ENCODE peak calls at places on chromosomes 11 and 22, in ten cellular contexts. E is SK-N-SH; X is DND-41; K is lung; D is CD8-positive, alpha-beta memory T cell; A is cardiac muscle cell; Y is left ventricle myocardium inferior; Z is kidney; H is fibroblast of lung; S is CD8-positive, alpha-beta T cell. M is an unnamed sample. For H3K36me3, the result is how much of the 10 kb centered on the place peaks cover.

GRCh38 chr22:36461665-36462474 is 19.6 kb downstream of the TXN2 start:
- DNase-seq in E (no peak), X (no peak), K (peak), D (no peak), A (peak), Y (peak), Z (peak), H (peak), S (no peak), M (no peak)

GRCh38 chr11:17164361-17165246 is 43.2 kb downstream of the PIK3C2A start:
- DNase-seq in E (no peak), X (no peak), K (no peak), D (no peak), A (no peak), Y (no peak), Z (no peak), H (no peak), S (no peak), M (no peak)

GRCh38 chr11:88402784-88403183 is 65.2 kb upstream of the CTSC start:
- DNase-seq in E (no peak), X (no peak), K (no peak), D (no peak), A (peak), Y (no peak), Z (no peak), H (peak), S (no peak), M (no peak)

GRCh38 chr22:46791201-46791731 is 28.8 kb downstream of the TBC1D22A start:
- DNase-seq in E (no peak), X (peak), K (no peak), D (peak), A (peak), Y (no peak), Z (peak), H (peak), S (peak), M (no peak)

GRCh38 chr11:63573881-63574855 is 11.0 kb upstream of the PLAAT2 start:
- DNase-seq in E (no peak), X (peak), K (peak), D (peak), A (peak), Y (peak), Z (no peak), H (peak), S (peak), M (peak)

GRCh38 chr22:19430890-19431541 is 517 bp downstream of the HIRA start:
- DNase-seq in E (peak), X (no peak), K (peak), D (no peak), A (peak), Y (peak), Z (peak), H (peak), S (no peak), M (peak)

GRCh38 chr11:43556269-43556668 is 124.3 kb upstream of the HSD17B12 start:
- DNase-seq in E (no peak), X (no peak), K (no peak), D (no peak), A (no peak), Y (no peak), Z (no peak), H (no peak), S (no peak), M (no peak)

GRCh38 chr22:31748490-31748889 is 1.4 kb downstream of the PRR14L start:
- DNase-seq in E (no peak), X (no peak), K (no peak), D (no peak), A (no peak), Y (no peak), Z (no peak), H (peak), S (no peak), M (no peak)

GRCh38 chr11:4102711-4103110 is 8.1 kb downstream of the RRM1 start:
- DNase-seq in E (no peak), X (no peak), K (no peak), D (no peak), A (no peak), Y (no peak), Z (no peak), H (no peak), S (no peak), M (no peak)

GRCh38 chr11:4111834-4112233 is 17.2 kb downstream of the RRM1 start:
- DNase-seq in E (no peak), X (no peak), K (no peak), D (no peak), A (no peak), Y (no peak), Z (no peak), H (no peak), S (no peak), M (no peak)

GRCh38 chr11:4103269-4103668 is 8.7 kb downstream of the RRM1 start:
- DNase-seq in E (no peak), X (no peak), K (no peak), D (no peak), A (no peak), Y (no peak), Z (no peak), H (no peak), S (no peak), M (no peak)

DNA sequence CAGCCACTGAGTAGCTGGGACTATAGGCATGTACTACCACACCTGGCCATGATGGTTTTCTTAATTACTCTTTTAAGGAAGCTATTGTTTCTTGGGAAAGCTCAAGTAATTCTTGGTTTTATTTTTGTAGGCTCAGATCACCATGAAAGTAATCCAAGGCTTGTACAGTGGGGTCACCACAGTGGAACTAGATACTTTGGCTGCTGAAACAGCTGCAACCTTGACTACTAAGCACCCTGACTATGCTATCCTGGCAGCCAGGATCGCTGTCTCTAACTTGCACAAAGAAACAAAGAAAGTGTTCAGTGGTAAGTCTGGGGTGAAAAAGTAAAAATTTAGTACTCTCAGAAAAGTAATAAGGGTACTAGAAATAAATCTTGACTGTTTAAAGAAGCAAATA is 11.3 kb downstream of the RRM1 start:
- DNase-seq in E (no peak), X (no peak), K (no peak), D (no peak), A (no peak), Y (no peak), Z (no peak), H (no peak), S (no peak), M (no peak)
- H3K36me3 ChIP-seq in E (under half), X (half or more), K (under half), D (under half), A (under half), Y (half or more), Z (under half), H (under half), S (under half), M (half or more)

GRCh38 chr11:20025331-20025840 is 134.9 kb downstream of the DBX1 start:
- DNase-seq in E (no peak), X (no peak), K (no peak), D (no peak), A (no peak), Y (no peak), Z (no peak), H (no peak), S (no peak), M (no peak)
- H3K4me3 ChIP-seq in E (no peak), X (no peak), K (no peak), D (no peak), A (peak), Y (no peak), Z (peak), H (no peak), S (no peak), M (peak)

DNA sequence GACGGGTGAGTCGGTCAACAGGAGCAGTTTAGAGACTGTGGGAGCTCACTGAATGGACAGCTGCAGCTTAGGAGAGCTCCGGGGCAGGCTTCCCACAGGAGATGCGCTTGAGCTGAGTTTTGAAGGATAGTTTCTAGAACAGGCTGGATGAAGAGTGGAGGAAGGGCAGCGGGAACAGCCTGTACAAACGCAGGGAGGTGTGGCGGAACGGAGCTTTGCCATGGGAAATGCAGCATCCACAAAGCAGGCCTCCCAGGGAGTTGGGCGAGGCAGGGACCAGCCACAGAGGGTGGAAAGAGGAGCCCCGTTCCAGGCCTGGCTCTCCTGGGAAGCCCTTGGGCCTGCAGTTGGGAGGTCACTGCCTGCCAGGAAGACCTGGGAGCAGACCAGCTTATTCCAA is 26.8 kb upstream of the TEF start:
- DNase-seq in E (no peak), X (no peak), K (no peak), D (no peak), A (no peak), Y (no peak), Z (no peak), H (no peak), S (no peak), M (no peak)
- H3K36me3 ChIP-seq in E (under half), X (half or more), K (under half), D (under half), A (under half), Y (half or more), Z (half or more), H (under half), S (under half), M (half or more)

DNA sequence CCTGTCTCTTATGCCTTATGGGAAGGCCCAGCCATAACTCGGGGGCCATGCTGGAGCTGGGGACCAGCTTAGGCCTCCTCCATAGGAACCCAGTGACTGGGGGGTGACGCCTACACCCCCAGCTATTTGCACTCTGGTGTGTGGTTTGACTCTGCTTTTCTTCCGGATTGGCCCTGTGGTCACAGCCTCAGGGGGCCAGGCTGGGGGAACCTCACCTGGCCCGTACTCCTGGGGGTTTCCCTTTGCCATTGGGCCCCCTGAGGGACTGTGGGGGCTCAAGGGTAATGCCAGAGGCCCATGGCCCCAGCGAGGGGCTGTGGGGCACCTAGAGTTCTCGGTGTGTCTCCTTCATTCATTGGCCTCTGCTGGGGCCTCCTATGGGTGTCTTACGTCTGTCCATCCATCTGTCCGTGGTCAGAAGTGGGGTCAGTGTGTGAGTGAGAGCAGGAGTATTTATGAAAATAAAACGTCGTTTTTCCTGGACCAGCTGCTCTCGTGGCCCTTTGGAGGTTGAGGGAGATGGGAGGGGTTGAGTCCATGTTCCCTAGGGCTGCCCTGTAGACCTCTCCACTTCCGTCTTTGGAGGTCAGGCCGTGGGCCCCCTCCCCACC is 6.3 kb upstream of the SH3BP1 start:
- DNase-seq in E (no peak), X (no peak), K (no peak), D (peak), A (peak), Y (no peak), Z (no peak), H (no peak), S (no peak), M (no peak)
- H3K4me3 ChIP-seq in E (no peak), X (no peak), K (no peak), D (peak), A (no peak), Y (peak), Z (no peak), H (no peak), S (peak), M (no peak)

GRCh38 chr11:13772223-13773046 is 104.0 kb downstream of the FAR1 start:
- DNase-seq in E (peak), X (no peak), K (no peak), D (no peak), A (peak), Y (no peak), Z (no peak), H (peak), S (no peak), M (peak)

GRCh38 chr11:13778345-13778744 is 109.9 kb downstream of the FAR1 start:
- DNase-seq in E (no peak), X (no peak), K (no peak), D (no peak), A (no peak), Y (no peak), Z (no peak), H (no peak), S (no peak), M (no peak)

GRCh38 chr11:13776134-13776815 is 107.8 kb downstream of the FAR1 start:
- DNase-seq in E (no peak), X (no peak), K (no peak), D (peak), A (no peak), Y (no peak), Z (no peak), H (no peak), S (peak), M (no peak)

GRCh38 chr11:13777341-13777985 is 109.0 kb downstream of the FAR1 start:
- DNase-seq in E (no peak), X (no peak), K (no peak), D (no peak), A (no peak), Y (no peak), Z (no peak), H (no peak), S (no peak), M (no peak)

DNA sequence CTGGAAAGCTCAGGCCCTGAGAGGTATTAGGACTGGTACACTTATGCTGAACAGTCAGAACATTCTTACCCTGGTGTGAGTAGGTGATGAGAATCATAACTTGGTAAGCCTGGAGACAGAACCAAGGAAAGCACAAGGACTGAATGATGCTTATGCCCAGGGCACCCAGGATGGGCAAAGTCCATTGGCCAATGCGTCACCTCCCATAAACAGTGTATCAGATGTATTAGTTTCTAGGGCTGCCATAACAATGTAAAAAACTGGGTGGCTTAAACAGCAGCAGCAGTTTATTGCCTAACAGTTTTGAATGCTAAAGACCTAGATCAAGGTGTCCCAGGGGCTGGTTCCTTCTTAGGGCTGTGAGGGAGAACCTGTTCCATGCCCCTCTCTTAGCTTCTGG is 107.0 kb downstream of the FAR1 start:
- DNase-seq in E (no peak), X (no peak), K (no peak), D (no peak), A (no peak), Y (no peak), Z (no peak), H (no peak), S (no peak), M (no peak)
- H3K36me3 ChIP-seq in E (under half), X (under half), K (under half), D (under half), A (under half), Y (under half), Z (under half), H (under half), S (under half), M (under half)

GRCh38 chr11:60952742-60953170 is 780 bp upstream of the SLC15A3 start:
- DNase-seq in E (no peak), X (no peak), K (no peak), D (no peak), A (no peak), Y (no peak), Z (no peak), H (no peak), S (no peak), M (no peak)

GRCh38 chr11:60951909-60952741 is at the start of gene SLC15A3:
- DNase-seq in E (no peak), X (no peak), K (peak), D (no peak), A (peak), Y (peak), Z (peak), H (no peak), S (no peak), M (no peak)

GRCh38 chr11:60950933-60951610 is 904 bp downstream of the SLC15A3 start:
- DNase-seq in E (no peak), X (no peak), K (no peak), D (no peak), A (peak), Y (peak), Z (peak), H (no peak), S (no peak), M (no peak)

GRCh38 chr11:60950024-60950423 is 2.0 kb downstream of the SLC15A3 start:
- DNase-seq in E (no peak), X (no peak), K (no peak), D (no peak), A (no peak), Y (no peak), Z (no peak), H (no peak), S (no peak), M (no peak)

GRCh38 chr11:60951611-60951908 is 416 bp downstream of the SLC15A3 start:
- DNase-seq in E (no peak), X (no peak), K (no peak), D (no peak), A (peak), Y (no peak), Z (no peak), H (no peak), S (no peak), M (no peak)
- H3K4me3 ChIP-seq in E (no peak), X (no peak), K (peak), D (peak), A (no peak), Y (peak), Z (peak), H (peak), S (peak), M (no peak)

DNA sequence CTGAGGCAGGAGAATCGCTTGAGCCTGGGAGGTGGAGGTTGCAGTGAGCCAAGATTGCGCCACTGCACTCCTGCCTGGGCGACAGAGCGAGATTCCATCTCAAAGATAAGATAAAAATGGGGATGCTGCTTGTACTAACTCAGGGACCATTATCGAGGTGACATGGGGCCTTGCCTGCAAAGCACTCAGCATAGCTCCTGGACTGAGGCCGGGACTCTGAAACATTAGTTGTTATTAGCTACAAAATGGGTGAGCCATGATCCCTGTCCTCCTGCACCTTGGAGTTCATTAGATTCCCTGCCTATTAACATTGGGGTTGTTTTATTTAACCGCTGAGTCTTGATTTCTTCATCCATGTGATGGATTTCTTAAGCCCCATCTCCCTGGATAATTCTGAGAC is 5.1 kb downstream of the PPP2R5B start:
- DNase-seq in E (no peak), X (no peak), K (no peak), D (no peak), A (no peak), Y (no peak), Z (no peak), H (no peak), S (no peak), M (no peak)
- H3K36me3 ChIP-seq in E (under half), X (under half), K (under half), D (under half), A (under half), Y (half or more), Z (under half), H (under half), S (under half), M (under half)

GRCh38 chr11:57310630-57311086 is 14.1 kb downstream of the TNKS1BP1 start:
- DNase-seq in E (no peak), X (no peak), K (peak), D (no peak), A (peak), Y (no peak), Z (no peak), H (peak), S (no peak), M (no peak)
- H3K4me3 ChIP-seq in E (peak), X (no peak), K (peak), D (no peak), A (peak), Y (peak), Z (peak), H (peak), S (no peak), M (peak)